ENCODE peak calls at places on chromosomes 7 and 10, in nine cellular contexts. S is neural progenitor cell, G is left ventricle myocardium inferior, B is spleen, N is transverse colon, R is mammary epithelial cell, O is IMR-90, L is PC-3, A is Panc1. F is an unnamed sample.
A peak's percentile ranks its signal among the peaks of the same experiment; 100 is the strongest.

GRCh38 chr10:96038476-96039387 is 4.7 kb upstream of the CCNJ start:
- DNase-seq in R (peak; percentile 58), G (no peak), S (peak; percentile 56), N (no peak), B (no peak), L (no peak), O (no peak), A (no peak), F (no peak)

GRCh38 chr7:115357213-115357999 is 435.5 kb downstream of the MDFIC start:
- DNase-seq in A (no peak), S (no peak), B (no peak), G (no peak), L (no peak), O (peak; percentile 94), N (no peak), R (no peak), F (no peak)

GRCh38 chr7:72069263-72069662 is 342.9 kb downstream of the CALN1 start:
- DNase-seq in L (no peak), R (no peak), N (no peak), B (no peak), O (no peak), S (no peak), A (no peak), G (no peak), F (no peak)

GRCh38 chr10:119872860-119873671 is 423 bp upstream of the MCMBP start:
- DNase-seq in G (peak; percentile 91), R (peak; percentile 78), B (peak; percentile 98), L (peak; percentile 81), N (peak; percentile 91), S (peak; percentile 92), O (peak; percentile 80), A (peak; percentile 57), F (peak; percentile 97)

GRCh38 chr10:116691079-116691398 is 51.3 kb downstream of the HSPA12A start:
- DNase-seq in N (no peak), B (no peak), G (no peak), L (no peak), R (no peak), S (peak; percentile 8), A (no peak), O (no peak), F (no peak)

GRCh38 chr10:62851449-62851848 is 35.3 kb upstream of the EGR2 start:
- DNase-seq in G (no peak), A (no peak), S (peak; percentile 46), L (peak; percentile 86), R (no peak), O (peak; percentile 1), B (no peak), N (peak; percentile 10), F (no peak)

GRCh38 chr10:18665815-18666558 is 6.8 kb downstream of the ARL5B start:
- DNase-seq in A (no peak), B (no peak), L (peak; percentile 63), N (no peak), O (peak; percentile 56), G (no peak), R (no peak), S (no peak), F (no peak)

GRCh38 chr10:121036431-121036830 is 185.3 kb downstream of the WDR11 start:
- DNase-seq in A (no peak), N (peak; percentile 20), S (no peak), B (no peak), R (peak; percentile 29), O (no peak), L (no peak), G (no peak), F (no peak)

GRCh38 chr7:13904689-13905088 is 84.8 kb downstream of the ETV1 start:
- DNase-seq in B (no peak), N (no peak), R (no peak), O (peak; percentile 77), S (no peak), L (no peak), G (no peak), A (no peak), F (no peak)

GRCh38 chr7:103551006-103551405 is 105.0 kb upstream of the SLC26A5 start:
- DNase-seq in G (no peak), L (no peak), B (no peak), R (no peak), N (no peak), A (no peak), S (no peak), O (peak; percentile 25), F (no peak)

GRCh38 chr7:154699421-154699820 is 303.5 kb downstream of the PAXIP1 start:
- DNase-seq in L (no peak), R (no peak), O (no peak), S (no peak), G (no peak), A (no peak), N (no peak), B (no peak), F (no peak)

GRCh38 chr7:139915864-139916716 is 87.0 kb downstream of the TBXAS1 start:
- DNase-seq in B (no peak), N (peak; percentile 55), O (peak; percentile 99), A (peak; percentile 95), R (peak; percentile 98), S (no peak), G (no peak), L (peak; percentile 98), F (peak; percentile 84)

GRCh38 chr7:20834656-20835055 is 48.0 kb upstream of the SP8 start:
- DNase-seq in N (no peak), O (no peak), L (peak; percentile 15), G (no peak), B (no peak), R (no peak), A (no peak), S (peak; percentile 11), F (no peak)

GRCh38 chr10:96641896-96642295 is 55.1 kb upstream of the TM9SF3 start:
- DNase-seq in L (no peak), O (no peak), B (no peak), R (no peak), G (no peak), N (no peak), A (no peak), S (no peak), F (no peak)

DNA sequence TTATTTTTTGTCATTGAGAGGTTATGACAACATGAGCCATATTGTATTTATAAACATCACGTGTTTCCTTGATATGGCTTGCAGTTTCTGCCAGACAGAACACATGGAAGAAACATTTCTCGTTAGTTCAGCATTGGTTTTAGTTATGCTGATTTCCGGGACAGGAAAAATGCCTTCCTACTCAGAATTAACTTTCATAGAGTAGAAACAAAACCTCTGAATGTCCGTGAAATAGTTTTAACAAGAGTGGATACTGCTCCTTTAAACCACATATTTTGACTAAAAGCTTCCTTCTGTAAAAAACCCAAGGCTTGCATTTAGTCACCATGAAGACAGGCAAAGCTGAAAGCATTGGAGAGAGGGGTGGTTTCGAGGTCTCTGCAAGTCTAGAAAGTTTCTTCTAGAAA is 240.4 kb downstream of the KIAA1217 start:
- DNase-seq in O (peak; percentile 64), A (no peak), B (no peak), G (no peak), S (no peak), R (peak; percentile 35), N (no peak), L (no peak), F (peak; percentile 49)
- H3K4me3 ChIP-seq in O (peak overlapping the region; percentile 14), A (no peak overlapping the region), B (peak overlapping the region; percentile 39), G (peak overlapping the region; percentile 58), S (no peak overlapping the region), R (no peak overlapping the region), N (peak overlapping the region; percentile 7), L (no peak overlapping the region), F (peak overlapping the region; percentile 23)

GRCh38 chr7:156473476-156474240 is 166.9 kb upstream of the RNF32 start:
- DNase-seq in G (peak; percentile 23), N (peak; percentile 26), B (no peak), S (peak; percentile 67), A (peak; percentile 46), R (no peak), O (peak; percentile 19), L (peak; percentile 52), F (no peak)
- TF ChIP-seq CTCF in G (peak; percentile 71), N (peak; percentile 60), B (no peak), S (peak; percentile 91), A (peak; percentile 91), R (peak; percentile 52), O (peak; percentile 58), L (peak; percentile 88), F (peak; percentile 77)

GRCh38 chr10:10817609-10818008 is 200.1 kb upstream of the CELF2 start:
- DNase-seq in S (no peak), N (no peak), L (no peak), G (no peak), R (no peak), A (no peak), B (no peak), O (no peak), F (no peak)
- H3K27me3 ChIP-seq in S (no peaks in the 10 kb centered on the region), N (no peaks in the 10 kb centered on the region), L (no peaks in the 10 kb centered on the region), G (no peaks in the 10 kb centered on the region), R (no peaks in the 10 kb centered on the region), A (no peaks in the 10 kb centered on the region), B (no peaks in the 10 kb centered on the region), O (no peaks in the 10 kb centered on the region), F (no peaks in the 10 kb centered on the region)

GRCh38 chr10:100652406-100653130 is 92.8 kb upstream of the PAX2 start:
- DNase-seq in O (no peak), N (no peak), B (no peak), A (no peak), R (no peak), S (no peak), G (no peak), L (no peak), F (no peak)

GRCh38 chr10:100654835-100655759 is 90.3 kb upstream of the PAX2 start:
- DNase-seq in G (no peak), B (peak; percentile 70), S (peak; percentile 67), N (no peak), O (no peak), L (no peak), R (no peak), A (no peak), F (no peak)

GRCh38 chr10:100653238-100653956 is 92.0 kb upstream of the PAX2 start:
- DNase-seq in L (no peak), N (no peak), R (no peak), G (no peak), O (no peak), S (no peak), A (no peak), B (no peak), F (no peak)

GRCh38 chr10:100655760-100656421 is 89.5 kb upstream of the PAX2 start:
- DNase-seq in L (no peak), O (no peak), R (no peak), B (peak; percentile 63), A (no peak), N (no peak), G (no peak), S (peak; percentile 42), F (no peak)

DNA sequence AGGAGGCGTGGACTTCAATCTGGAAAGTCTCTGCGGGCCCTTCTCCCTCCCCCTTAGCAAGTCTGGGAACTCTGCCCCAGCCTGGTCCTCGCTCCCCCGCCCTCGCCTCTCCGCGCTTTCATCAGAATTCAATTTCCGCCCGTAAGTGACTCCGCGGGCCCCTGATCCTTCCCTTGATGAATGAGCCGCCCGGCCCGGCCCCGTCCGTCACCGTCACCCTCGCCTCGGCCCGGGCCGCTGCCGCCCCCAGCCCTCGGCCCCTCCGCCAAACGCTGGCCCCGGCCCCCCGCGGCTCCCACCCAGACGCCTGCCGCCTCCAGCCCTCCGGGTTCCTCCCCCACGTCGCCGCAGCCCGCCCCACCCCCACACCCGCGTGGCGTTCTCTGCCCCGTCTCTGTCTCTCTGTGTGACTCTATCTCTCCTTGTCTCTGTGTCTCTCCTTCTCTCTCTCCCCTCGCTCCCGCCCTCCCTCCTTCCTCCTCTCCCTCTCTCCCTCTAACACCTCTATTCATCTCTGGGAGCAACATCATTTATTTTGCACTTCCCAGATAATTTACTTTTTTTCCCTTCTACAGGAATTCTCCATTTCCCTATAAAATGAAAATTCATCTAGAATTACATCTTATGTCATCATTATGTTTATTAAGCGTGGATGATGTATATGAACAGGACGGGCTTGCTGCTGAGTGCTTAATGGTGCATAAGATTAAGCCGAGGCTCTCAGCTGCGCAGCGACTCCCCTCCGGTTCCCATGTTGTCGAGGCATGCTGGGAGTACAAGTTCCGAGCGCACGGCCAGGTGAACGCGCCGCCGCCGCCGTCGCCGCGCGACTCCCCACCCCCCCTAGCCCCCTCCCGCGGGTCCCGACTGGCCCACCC is 91.2 kb upstream of the PAX2 start:
- DNase-seq in R (no peak), S (peak; percentile 79), L (no peak), B (peak; percentile 68), O (no peak), A (no peak), N (no peak), G (no peak), F (no peak)
- H3K4me3 ChIP-seq in R (no peak overlapping the region), S (peak overlapping the region; percentile 47), L (no peak overlapping the region), B (peak overlapping the region; percentile 64), O (no peak overlapping the region), A (peak overlapping the region; percentile 25), N (no peak overlapping the region), G (peak overlapping the region; percentile 40), F (no peak overlapping the region)